ENCODE peak calls at places on chromosomes 12 and 14, in six cellular contexts. U is HFF-Myc; X is GM04504; K is head of caudate nucleus; V is dorsolateral prefrontal cortex; W is naive thymus-derived CD8-positive, alpha-beta T cell. P is an unnamed sample.

GRCh38 chr12:106897082-106897481 is 58.6 kb upstream of the TMEM263 start:
- DNase-seq in U (no peak), X (no peak), K (no peak), V (no peak), W (no peak), P (no peak)

GRCh38 chr12:91902860-91903683 is 242.6 kb downstream of the BTG1 start:
- DNase-seq in U (no peak), X (no peak), K (no peak), V (no peak), W (no peak), P (no peak)

GRCh38 chr14:92586001-92586947 is 72.7 kb downstream of the RIN3 start:
- DNase-seq in U (peak; percentile 86), X (peak; percentile 96), K (no peak), V (no peak), W (peak; percentile 77), P (no peak)

GRCh38 chr14:104749958-104750529 is 2.9 kb upstream of the SIVA1 start:
- DNase-seq in U (no peak), X (no peak), K (no peak), V (no peak), W (no peak), P (no peak)

GRCh38 chr12:109680521-109681030 is 33.0 kb upstream of the FAM222A start:
- DNase-seq in U (no peak), X (no peak), K (no peak), V (no peak), W (no peak), P (no peak)

GRCh38 chr14:48584031-48584430 is 908.6 kb upstream of the MDGA2 start:
- DNase-seq in U (no peak), X (no peak), K (no peak), V (no peak), W (no peak), P (no peak)

GRCh38 chr12:19967486-19967885 is 400.9 kb upstream of the PDE3A start:
- DNase-seq in U (peak; percentile 36), X (peak; percentile 88), K (peak; percentile 42), V (no peak), W (no peak), P (no peak)

GRCh38 chr14:56199095-56199975 is 81.1 kb downstream of the PELI2 start:
- DNase-seq in U (peak; percentile 96), X (peak; percentile 91), K (no peak), V (no peak), W (no peak), P (no peak)

GRCh38 chr12:115023279-115023678 is 339.3 kb upstream of the TBX3 start:
- DNase-seq in U (peak; percentile 53), X (peak; percentile 55), K (no peak), V (no peak), W (no peak), P (no peak)

GRCh38 chr12:64737539-64737938 is 21.7 kb downstream of the GNS start:
- DNase-seq in U (no peak), X (no peak), K (no peak), V (no peak), W (no peak), P (no peak)

GRCh38 chr14:104739026-104739425 is 13.9 kb upstream of the SIVA1 start:
- DNase-seq in U (no peak), X (no peak), K (no peak), V (no peak), W (no peak), P (no peak)

GRCh38 chr12:56157201-56158028 is 744 bp upstream of the MYL6 start:
- DNase-seq in U (peak; percentile 73), X (peak; percentile 71), K (peak; percentile 52), V (peak; percentile 63), W (peak; percentile 67), P (peak; percentile 33)

GRCh38 chr12:33721561-33721960 is 281.9 kb upstream of the SYT10 start:
- DNase-seq in U (no peak), X (no peak), K (no peak), V (no peak), W (no peak), P (no peak)

GRCh38 chr14:53888535-53889386 is 67.9 kb downstream of the BMP4 start:
- DNase-seq in U (no peak), X (no peak), K (no peak), V (no peak), W (no peak), P (no peak)

GRCh38 chr14:61503167-61503801 is 181.9 kb downstream of the PRKCH start:
- DNase-seq in U (no peak), X (no peak), K (no peak), V (no peak), W (peak; percentile 83), P (no peak)

GRCh38 chr12:21483531-21483930 is 17.9 kb downstream of the RECQL start:
- DNase-seq in U (no peak), X (no peak), K (no peak), V (no peak), W (no peak), P (no peak)

GRCh38 chr12:88328056-88328455 is 185.9 kb downstream of the TMTC3 start:
- DNase-seq in U (no peak), X (no peak), K (no peak), V (no peak), W (no peak), P (no peak)

GRCh38 chr12:76529226-76529918 is 30.2 kb downstream of the OSBPL8 start:
- DNase-seq in U (no peak), X (no peak), K (no peak), V (no peak), W (no peak), P (no peak)

GRCh38 chr14:74241611-74242005 is 2.4 kb downstream of the VSX2 start:
- DNase-seq in U (no peak), X (no peak), K (no peak), V (no peak), W (no peak), P (no peak)

GRCh38 chr14:92937229-92937937 is 14.4 kb downstream of the CHGA start:
- DNase-seq in U (no peak), X (no peak), K (no peak), V (no peak), W (no peak), P (no peak)

GRCh38 chr12:4984971-4985370 is 58.7 kb upstream of the KCNA5 start:
- DNase-seq in U (no peak), X (no peak), K (peak; percentile 21), V (no peak), W (no peak), P (no peak)

GRCh38 chr14:103118019-103118662 is 5.1 kb upstream of the TNFAIP2 start:
- DNase-seq in U (no peak), X (no peak), K (peak; percentile 67), V (no peak), W (no peak), P (no peak)

GRCh38 chr12:16531623-16532022 is 74.3 kb downstream of the LMO3 start:
- DNase-seq in U (no peak), X (no peak), K (no peak), V (no peak), W (no peak), P (no peak)

GRCh38 chr12:87368259-87368658 is 660.9 kb downstream of the C12orf50 start:
- DNase-seq in U (no peak), X (no peak), K (no peak), V (no peak), W (no peak), P (no peak)

GRCh38 chr12:18658829-18659228 is 79.0 kb downstream of the PLCZ1 start:
- DNase-seq in U (no peak), X (no peak), K (no peak), V (no peak), W (no peak), P (no peak)

GRCh38 chr12:110266980-110267620 is 13.9 kb upstream of the ATP2A2 start:
- DNase-seq in U (peak; percentile 94), X (peak; percentile 79), K (no peak), V (no peak), W (no peak), P (no peak)

GRCh38 chr12:63382930-63383329 is 231.9 kb upstream of the AVPR1A start:
- DNase-seq in U (no peak), X (no peak), K (no peak), V (no peak), W (no peak), P (no peak)

GRCh38 chr14:55739967-55740707 is 160.1 kb downstream of the KTN1 start:
- DNase-seq in U (no peak), X (no peak), K (no peak), V (no peak), W (no peak), P (no peak)

GRCh38 chr12:20588057-20588456 is 107.1 kb upstream of the SLCO1C1 start:
- DNase-seq in U (no peak), X (no peak), K (peak; percentile 78), V (peak; percentile 44), W (no peak), P (peak; percentile 48)

GRCh38 chr14:68553326-68553725 is 239.5 kb downstream of the ZFP36L1 start:
- DNase-seq in U (no peak), X (no peak), K (no peak), V (no peak), W (no peak), P (no peak)

GRCh38 chr14:20468773-20469241 is 399 bp upstream of the PNP start:
- DNase-seq in U (no peak), X (no peak), K (peak; percentile 6), V (no peak), W (no peak), P (no peak)

GRCh38 chr14:89845346-89845745 is 109.2 kb downstream of the EFCAB11 start:
- DNase-seq in U (no peak), X (no peak), K (no peak), V (no peak), W (no peak), P (no peak)

GRCh38 chr12:6029401-6029800 is 84.3 kb upstream of the ANO2 start:
- DNase-seq in U (no peak), X (no peak), K (no peak), V (no peak), W (no peak), P (no peak)

GRCh38 chr14:102213984-102214658 is 74.4 kb downstream of the WDR20 start:
- DNase-seq in U (no peak), X (no peak), K (no peak), V (no peak), W (no peak), P (no peak)

P was measured in hypothalamus.